ENCODE peak calls at places on chromosome 22, in ten cellular contexts. One of them, this sample, is unnamed. For H3K4me1, H3K36me3 and H3K27me3, the result is how much of the 10 kb centered on the place peaks cover.

GRCh38 chr22:25829808-25830777 is 88.1 kb downstream of the MYO18B start:
- DNase-seq in Peyer's patch: no peak
- DNase-seq in pancreas: no peak
- DNase-seq in aorta: no peak
- DNase-seq in PC-9: no peak
- DNase-seq in heart left ventricle: peak
- DNase-seq in IMR-90: no peak
- DNase-seq in HCT116: no peak
- DNase-seq in H1: no peak
- DNase-seq in left ventricle myocardium inferior: peak
- DNase-seq in this sample: no peak

GRCh38 chr22:23248583-23248982 is 68.3 kb downstream of the BCR start:
- DNase-seq in H1: no peak
- DNase-seq in heart left ventricle: no peak
- DNase-seq in HCT116: no peak
- DNase-seq in PC-9: peak
- DNase-seq in left ventricle myocardium inferior: no peak
- DNase-seq in IMR-90: peak
- DNase-seq in pancreas: no peak
- DNase-seq in aorta: no peak
- DNase-seq in Peyer's patch: no peak
- DNase-seq in this sample: no peak

GRCh38 chr22:29154364-29155048 is 51.2 kb upstream of the EMID1 start:
- DNase-seq in H1: peak
- DNase-seq in heart left ventricle: peak
- DNase-seq in pancreas: peak
- DNase-seq in aorta: peak
- DNase-seq in left ventricle myocardium inferior: peak
- DNase-seq in HCT116: peak
- DNase-seq in PC-9: no peak
- DNase-seq in IMR-90: peak
- DNase-seq in Peyer's patch: peak
- DNase-seq in this sample: peak

GRCh38 chr22:22666307-22667091 is 22.1 kb downstream of the GGTLC2 start:
- DNase-seq in PC-9: no peak
- DNase-seq in HCT116: no peak
- DNase-seq in pancreas: no peak
- DNase-seq in IMR-90: peak
- DNase-seq in aorta: no peak
- DNase-seq in heart left ventricle: no peak
- DNase-seq in Peyer's patch: peak
- DNase-seq in H1: peak
- DNase-seq in left ventricle myocardium inferior: no peak
- DNase-seq in this sample: no peak

GRCh38 chr22:29328566-29329500 is 13.3 kb upstream of the RASL10A start:
- DNase-seq in Peyer's patch: no peak
- DNase-seq in heart left ventricle: no peak
- DNase-seq in aorta: no peak
- DNase-seq in PC-9: no peak
- DNase-seq in left ventricle myocardium inferior: no peak
- DNase-seq in HCT116: no peak
- DNase-seq in H1: peak
- DNase-seq in pancreas: peak
- DNase-seq in IMR-90: peak
- DNase-seq in this sample: no peak

GRCh38 chr22:32700186-32700882 is 101.2 kb upstream of the TIMP3 start:
- DNase-seq in left ventricle myocardium inferior: no peak
- DNase-seq in PC-9: peak
- DNase-seq in HCT116: no peak
- DNase-seq in H1: no peak
- DNase-seq in IMR-90: peak
- DNase-seq in pancreas: no peak
- DNase-seq in Peyer's patch: no peak
- DNase-seq in heart left ventricle: peak
- DNase-seq in aorta: no peak
- DNase-seq in this sample: no peak

GRCh38 chr22:44181033-44181911 is 547 bp downstream of the PARVG start:
- DNase-seq in PC-9: no peak
- DNase-seq in pancreas: no peak
- DNase-seq in HCT116: no peak
- DNase-seq in heart left ventricle: no peak
- DNase-seq in aorta: peak
- DNase-seq in left ventricle myocardium inferior: peak
- DNase-seq in IMR-90: no peak
- DNase-seq in H1: no peak
- DNase-seq in Peyer's patch: peak
- DNase-seq in this sample: peak

GRCh38 chr22:43273902-43274484 is 69.2 kb downstream of the SCUBE1 start:
- DNase-seq in left ventricle myocardium inferior: no peak
- DNase-seq in aorta: no peak
- DNase-seq in PC-9: peak
- DNase-seq in IMR-90: peak
- DNase-seq in HCT116: peak
- DNase-seq in pancreas: no peak
- DNase-seq in heart left ventricle: no peak
- DNase-seq in Peyer's patch: no peak
- DNase-seq in H1: peak
- DNase-seq in this sample: peak

GRCh38 chr22:46148885-46149492 is 1.3 kb upstream of the PPARA start:
- DNase-seq in heart left ventricle: no peak
- DNase-seq in left ventricle myocardium inferior: no peak
- DNase-seq in pancreas: no peak
- DNase-seq in H1: no peak
- DNase-seq in IMR-90: no peak
- DNase-seq in HCT116: no peak
- DNase-seq in PC-9: no peak
- DNase-seq in aorta: no peak
- DNase-seq in Peyer's patch: no peak
- DNase-seq in this sample: no peak

GRCh38 chr22:22740560-22741276 is 96.3 kb downstream of the GGTLC2 start:
- DNase-seq in PC-9: no peak
- DNase-seq in left ventricle myocardium inferior: no peak
- DNase-seq in heart left ventricle: no peak
- DNase-seq in H1: no peak
- DNase-seq in pancreas: no peak
- DNase-seq in IMR-90: no peak
- DNase-seq in Peyer's patch: no peak
- DNase-seq in aorta: no peak
- DNase-seq in HCT116: no peak
- DNase-seq in this sample: no peak

GRCh38 chr22:29456211-29456671 is 17.9 kb downstream of the RFPL1 start:
- DNase-seq in Peyer's patch: no peak
- DNase-seq in pancreas: no peak
- DNase-seq in H1: no peak
- DNase-seq in PC-9: no peak
- DNase-seq in heart left ventricle: no peak
- DNase-seq in IMR-90: peak
- DNase-seq in aorta: no peak
- DNase-seq in HCT116: no peak
- DNase-seq in left ventricle myocardium inferior: no peak
- DNase-seq in this sample: no peak

GRCh38 chr22:35111244-35111643 is 45.3 kb downstream of the ISX start:
- DNase-seq in aorta: no peak
- DNase-seq in IMR-90: no peak
- DNase-seq in pancreas: no peak
- DNase-seq in PC-9: no peak
- DNase-seq in HCT116: no peak
- DNase-seq in heart left ventricle: no peak
- DNase-seq in left ventricle myocardium inferior: no peak
- DNase-seq in H1: no peak
- DNase-seq in Peyer's patch: no peak
- DNase-seq in this sample: no peak

GRCh38 chr22:25192406-25192805 is 7.3 kb upstream of the CRYBB3 start:
- DNase-seq in H1: no peak
- DNase-seq in IMR-90: no peak
- DNase-seq in Peyer's patch: no peak
- DNase-seq in pancreas: no peak
- DNase-seq in PC-9: no peak
- DNase-seq in HCT116: no peak
- DNase-seq in left ventricle myocardium inferior: no peak
- DNase-seq in heart left ventricle: no peak
- DNase-seq in aorta: no peak
- DNase-seq in this sample: no peak

GRCh38 chr22:23365961-23366360 is 185.7 kb downstream of the BCR start:
- DNase-seq in heart left ventricle: no peak
- DNase-seq in PC-9: no peak
- DNase-seq in IMR-90: no peak
- DNase-seq in H1: no peak
- DNase-seq in left ventricle myocardium inferior: no peak
- DNase-seq in aorta: no peak
- DNase-seq in HCT116: no peak
- DNase-seq in Peyer's patch: no peak
- DNase-seq in pancreas: no peak
- DNase-seq in this sample: no peak

GRCh38 chr22:32745251-32745995 is 56.1 kb upstream of the TIMP3 start:
- DNase-seq in aorta: no peak
- DNase-seq in Peyer's patch: no peak
- DNase-seq in heart left ventricle: peak
- DNase-seq in H1: no peak
- DNase-seq in HCT116: peak
- DNase-seq in IMR-90: peak
- DNase-seq in PC-9: peak
- DNase-seq in left ventricle myocardium inferior: peak
- DNase-seq in pancreas: no peak
- DNase-seq in this sample: no peak

GRCh38 chr22:49963647-49964026 is 3.1 kb downstream of the PIM3 start:
- DNase-seq in heart left ventricle: peak
- DNase-seq in Peyer's patch: no peak
- DNase-seq in left ventricle myocardium inferior: peak
- DNase-seq in aorta: peak
- DNase-seq in PC-9: no peak
- DNase-seq in HCT116: no peak
- DNase-seq in H1: no peak
- DNase-seq in pancreas: no peak
- DNase-seq in IMR-90: no peak
- DNase-seq in this sample: no peak
- H3K4me1 ChIP-seq in heart left ventricle: half or more
- H3K4me1 ChIP-seq in Peyer's patch: half or more
- H3K4me1 ChIP-seq in left ventricle myocardium inferior: half or more
- H3K4me1 ChIP-seq in aorta: under half
- H3K4me1 ChIP-seq in PC-9: under half
- H3K4me1 ChIP-seq in HCT116: under half
- H3K4me1 ChIP-seq in H1: under half
- H3K4me1 ChIP-seq in pancreas: under half
- H3K4me1 ChIP-seq in IMR-90: under half
- H3K4me1 ChIP-seq in this sample: under half

DNA sequence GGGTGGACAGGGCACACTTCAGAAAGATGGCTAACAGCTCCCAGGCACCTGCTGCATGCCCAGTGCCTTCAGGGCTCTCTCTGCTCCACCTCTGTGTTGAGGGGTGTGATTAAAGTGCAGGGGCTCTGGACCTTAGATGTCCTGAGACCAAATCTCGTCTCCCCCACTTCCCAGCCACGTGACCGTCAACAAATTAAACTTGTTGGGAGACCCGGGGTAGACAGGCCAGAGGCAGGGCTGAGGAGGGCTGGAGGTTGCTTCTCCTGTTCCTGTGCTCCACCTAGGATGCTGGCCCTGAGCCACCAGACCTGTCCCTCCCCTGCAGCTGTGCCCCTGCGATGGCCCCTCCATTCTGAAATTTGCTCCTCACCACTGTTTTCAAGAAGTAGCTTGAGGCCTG is 17.0 kb downstream of the NPTXR start:
- DNase-seq in Peyer's patch: no peak
- DNase-seq in HCT116: no peak
- DNase-seq in IMR-90: no peak
- DNase-seq in aorta: peak
- DNase-seq in H1: no peak
- DNase-seq in left ventricle myocardium inferior: no peak
- DNase-seq in PC-9: no peak
- DNase-seq in heart left ventricle: no peak
- DNase-seq in pancreas: no peak
- DNase-seq in this sample: no peak
- H3K36me3 ChIP-seq in Peyer's patch: under half
- H3K36me3 ChIP-seq in HCT116: under half
- H3K36me3 ChIP-seq in IMR-90: under half
- H3K36me3 ChIP-seq in aorta: under half
- H3K36me3 ChIP-seq in H1: under half
- H3K36me3 ChIP-seq in left ventricle myocardium inferior: under half
- H3K36me3 ChIP-seq in PC-9: under half
- H3K36me3 ChIP-seq in heart left ventricle: under half
- H3K36me3 ChIP-seq in pancreas: under half
- H3K36me3 ChIP-seq in this sample: under half

DNA sequence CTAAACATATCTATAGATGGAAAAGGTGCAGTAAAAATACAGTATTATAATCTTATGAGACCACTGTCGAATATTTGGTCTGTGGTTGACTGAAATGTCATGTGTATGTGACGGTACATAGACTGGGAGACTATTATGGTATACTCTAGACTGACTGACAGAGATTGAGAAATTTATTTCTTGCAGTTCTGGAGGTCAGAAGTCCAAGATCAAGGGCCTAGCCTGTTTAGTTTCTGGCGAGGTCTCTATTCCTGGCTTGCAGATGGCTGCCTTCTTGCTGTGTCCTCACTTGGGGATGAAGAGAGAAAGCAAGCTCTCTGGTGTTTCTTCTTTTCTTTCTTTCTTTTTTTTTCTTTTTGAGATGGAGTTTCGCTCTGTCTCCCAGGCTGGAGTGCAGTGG is 7.3 kb upstream of the OSBP2 start:
- DNase-seq in left ventricle myocardium inferior: no peak
- DNase-seq in aorta: no peak
- DNase-seq in H1: no peak
- DNase-seq in Peyer's patch: no peak
- DNase-seq in pancreas: no peak
- DNase-seq in IMR-90: no peak
- DNase-seq in PC-9: no peak
- DNase-seq in heart left ventricle: no peak
- DNase-seq in HCT116: no peak
- DNase-seq in this sample: no peak
- H3K27me3 ChIP-seq in left ventricle myocardium inferior: under half
- H3K27me3 ChIP-seq in aorta: under half
- H3K27me3 ChIP-seq in H1: under half
- H3K27me3 ChIP-seq in Peyer's patch: under half
- H3K27me3 ChIP-seq in pancreas: under half
- H3K27me3 ChIP-seq in IMR-90: under half
- H3K27me3 ChIP-seq in PC-9: under half
- H3K27me3 ChIP-seq in heart left ventricle: under half
- H3K27me3 ChIP-seq in HCT116: under half
- H3K27me3 ChIP-seq in this sample: under half

DNA sequence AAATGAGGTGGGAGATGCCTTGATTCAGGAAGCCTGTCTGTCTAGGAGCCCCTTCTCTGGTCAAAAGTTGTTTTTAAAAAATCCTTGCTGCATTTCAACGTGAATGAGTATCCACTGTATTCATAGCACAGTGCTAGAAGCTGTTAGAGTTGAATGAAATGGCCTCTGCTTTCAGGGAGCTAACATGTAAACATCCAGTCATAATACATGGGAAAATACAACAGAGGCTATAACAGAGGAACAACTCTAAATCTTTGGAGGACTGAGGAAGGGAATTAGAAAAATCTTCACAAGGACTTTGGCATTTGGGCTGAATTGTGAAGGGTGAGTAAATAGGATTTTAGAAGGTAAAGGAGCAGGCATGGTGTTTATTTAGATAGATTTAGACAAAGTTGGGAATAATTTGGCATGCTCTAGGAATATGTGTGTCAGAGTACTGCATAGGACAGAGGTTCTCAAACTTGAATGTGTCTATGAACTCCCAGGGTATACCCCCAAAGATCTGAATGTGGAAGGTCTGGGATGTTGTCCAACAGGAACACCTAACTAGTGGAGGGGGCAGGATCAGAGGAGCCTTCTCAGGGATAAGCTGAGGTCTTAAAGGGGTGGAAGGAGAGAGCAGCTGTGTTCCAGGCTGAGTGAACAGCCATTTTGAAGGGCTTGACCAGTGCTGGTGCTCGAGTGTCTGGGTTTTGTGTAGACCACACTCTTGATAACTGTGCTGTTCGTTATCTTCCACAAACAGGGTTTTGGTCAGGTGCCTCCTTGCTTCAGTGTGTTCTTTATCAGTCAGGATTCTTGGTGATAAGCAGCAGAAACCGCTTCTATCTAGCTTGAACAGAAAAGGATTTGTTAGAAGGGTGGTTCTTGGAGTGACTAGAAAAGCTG is 12.7 kb downstream of the SREBF2 start:
- DNase-seq in PC-9: no peak
- DNase-seq in IMR-90: no peak
- DNase-seq in left ventricle myocardium inferior: no peak
- DNase-seq in aorta: no peak
- DNase-seq in Peyer's patch: no peak
- DNase-seq in pancreas: no peak
- DNase-seq in H1: no peak
- DNase-seq in HCT116: no peak
- DNase-seq in heart left ventricle: no peak
- DNase-seq in this sample: no peak
- H3K4me1 ChIP-seq in PC-9: half or more
- H3K4me1 ChIP-seq in IMR-90: under half
- H3K4me1 ChIP-seq in left ventricle myocardium inferior: half or more
- H3K4me1 ChIP-seq in aorta: under half
- H3K4me1 ChIP-seq in Peyer's patch: half or more
- H3K4me1 ChIP-seq in pancreas: under half
- H3K4me1 ChIP-seq in H1: under half
- H3K4me1 ChIP-seq in HCT116: under half
- H3K4me1 ChIP-seq in heart left ventricle: under half
- H3K4me1 ChIP-seq in this sample: under half

This sample was measured in CD8-positive, alpha-beta memory T cell.